ENCODE peak calls at places on chromosome 1, in seven cellular contexts. L is nucleus accumbens; W is BJ; T is effector CD8-positive, alpha-beta T cell; N is LoVo; X is SW480; J is AML-193. F is an unnamed sample.

GRCh38 chr1:115456441-115456961 is 118.5 kb upstream of the NGF start:
- DNase-seq in T (no peak), J (no peak), L (no peak), N (peak), W (peak), X (no peak), F (no peak)

GRCh38 chr1:73832276-73832825 is 365.6 kb downstream of the LRRIQ3 start:
- DNase-seq in X (no peak), T (no peak), W (no peak), N (no peak), L (no peak), J (no peak), F (no peak)

GRCh38 chr1:224223819-224224714 is 41.0 kb downstream of the DEGS1 start:
- DNase-seq in J (no peak), T (no peak), L (no peak), N (no peak), W (peak), X (no peak), F (no peak)

GRCh38 chr1:243501002-243501401 is 245.2 kb downstream of the SDCCAG8 start:
- DNase-seq in L (no peak), W (no peak), X (no peak), T (no peak), N (no peak), J (no peak), F (no peak)

GRCh38 chr1:91700771-91701493 is 185.0 kb downstream of the TGFBR3 start:
- DNase-seq in W (no peak), N (no peak), L (no peak), J (no peak), T (no peak), X (no peak), F (no peak)

GRCh38 chr1:78424720-78425119 is 66.1 kb upstream of the PTGFR start:
- DNase-seq in W (no peak), N (no peak), T (no peak), J (no peak), X (no peak), L (no peak), F (no peak)

GRCh38 chr1:236044346-236044745 is 20.5 kb downstream of the NID1 start:
- DNase-seq in L (no peak), J (no peak), T (no peak), X (no peak), N (no peak), W (no peak), F (no peak)

GRCh38 chr1:2980849-2981248 is 40.4 kb upstream of the ACTRT2 start:
- DNase-seq in L (no peak), J (no peak), W (no peak), T (no peak), X (no peak), N (no peak), F (no peak)